ENCODE peak calls at places on chromosomes 13 and 19, in eight cellular contexts. N, I, X, Z, M, Q, S and H are unnamed samples.

GRCh38 chr13:67230243-67230773 is at the start of gene PCDH9:
- DNase-seq in Q (peak; percentile 83), N (peak; percentile 98), Z (peak; percentile 80), I (peak; percentile 94), S (peak; percentile 93), M (peak; percentile 96), X (peak; percentile 97), H (peak; percentile 78)

GRCh38 chr13:35478384-35479222 is 2.1 kb upstream of the MAB21L1 start:
- DNase-seq in M (no peak), S (no peak), X (no peak), I (no peak), N (no peak), Q (no peak), Z (no peak), H (no peak)

GRCh38 chr19:52336976-52337375 is 933 bp downstream of the ZNF610 start:
- DNase-seq in Q (no peak), S (no peak), I (no peak), X (no peak), Z (no peak), N (peak; percentile 15), M (no peak), H (no peak)

GRCh38 chr19:49588370-49589122 is 2.4 kb upstream of the PRR12 start:
- DNase-seq in S (no peak), I (peak; percentile 22), M (no peak), Z (no peak), N (no peak), Q (no peak), X (no peak), H (no peak)

GRCh38 chr19:51166846-51167490 is 24.9 kb downstream of the SIGLEC7 start:
- DNase-seq in Z (no peak), Q (no peak), I (peak; percentile 31), S (peak; percentile 67), X (no peak), M (no peak), N (no peak), H (no peak)

GRCh38 chr13:88031980-88032562 is 360.9 kb downstream of the SLITRK5 start:
- DNase-seq in M (no peak), Q (no peak), X (no peak), S (no peak), I (no peak), N (peak; percentile 60), Z (no peak), H (no peak)

GRCh38 chr13:41139296-41139966 is 6.8 kb upstream of the KBTBD6 start:
- DNase-seq in S (no peak), M (no peak), Q (peak; percentile 40), Z (no peak), I (no peak), N (peak; percentile 51), X (no peak), H (no peak)

GRCh38 chr19:34217952-34218817 is 36.2 kb upstream of the GARRE1 start:
- DNase-seq in Q (peak; percentile 74), S (no peak), Z (no peak), I (peak; percentile 45), M (no peak), N (peak; percentile 94), X (peak; percentile 98), H (peak; percentile 99)

GRCh38 chr19:50319156-50319555 is 10.0 kb downstream of the KCNC3 start:
- DNase-seq in M (no peak), S (no peak), X (no peak), I (no peak), N (no peak), Q (no peak), Z (no peak), H (no peak)

GRCh38 chr13:105340061-105340606 is 1195.3 kb downstream of the EFNB2 start:
- DNase-seq in Q (no peak), N (no peak), X (no peak), S (no peak), I (no peak), M (no peak), Z (no peak), H (no peak)

GRCh38 chr13:37769078-37769477 is 100.5 kb downstream of the TRPC4 start:
- DNase-seq in Q (no peak), M (no peak), S (no peak), I (no peak), X (no peak), N (no peak), Z (peak; percentile 2), H (no peak)

GRCh38 chr13:30805603-30806011 is 70.3 kb downstream of the ALOX5AP start:
- DNase-seq in M (no peak), X (no peak), Q (no peak), N (no peak), I (no peak), S (no peak), Z (peak; percentile 90), H (no peak)

GRCh38 chr19:49214701-49215100 is 57.1 kb downstream of the TRPM4 start:
- DNase-seq in I (no peak), Q (no peak), S (no peak), X (no peak), Z (no peak), M (no peak), N (no peak), H (no peak)

GRCh38 chr19:41882568-41883462 is at the start of gene ARHGEF1:
- DNase-seq in S (peak; percentile 76), X (no peak), Q (no peak), M (peak; percentile 74), Z (no peak), N (peak; percentile 18), I (peak; percentile 63), H (no peak)

GRCh38 chr19:49820125-49820524 is 2.0 kb downstream of the MED25 start:
- DNase-seq in M (no peak), Z (no peak), S (no peak), I (no peak), Q (no peak), X (no peak), N (no peak), H (no peak)

GRCh38 chr13:39538826-39539555 is 64.0 kb downstream of the LHFPL6 start:
- DNase-seq in N (peak; percentile 74), S (no peak), X (peak; percentile 40), I (no peak), M (no peak), Z (no peak), Q (no peak), H (peak; percentile 14)

DNA sequence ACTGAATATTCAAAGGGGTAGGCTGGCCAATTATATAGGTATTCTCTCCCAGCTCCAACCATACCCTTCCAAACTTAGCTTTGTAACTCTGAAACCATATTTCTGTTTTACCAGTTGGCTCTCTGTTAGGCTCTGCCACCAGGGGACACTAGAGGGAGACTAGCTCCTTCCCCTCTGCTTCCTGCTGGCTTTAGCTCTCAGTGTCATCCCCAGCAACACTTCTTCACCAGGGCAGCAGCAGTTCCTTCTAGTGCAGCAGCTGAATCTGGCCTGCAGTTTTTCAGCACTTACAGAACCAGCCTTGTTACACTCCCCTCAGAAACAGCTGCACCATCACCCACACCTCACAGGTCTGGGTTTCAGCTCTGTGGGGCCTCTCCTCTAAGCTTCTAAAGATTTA is 51.0 kb upstream of the DOCK9 start:
- DNase-seq in Q (no peak), M (no peak), Z (no peak), X (no peak), I (peak; percentile 27), S (no peak), N (no peak), H (no peak)
- TF ChIP-seq CTCF in Q (peak; percentile 20), M (peak; percentile 33), Z (peak; percentile 44), X (peak; percentile 56), I (peak; percentile 46), S (no peak), N (no peak), H (no peak)

GRCh38 chr13:52344108-52344507 is 61.9 kb downstream of the THSD1 start:
- DNase-seq in Z (no peak), S (no peak), M (no peak), I (no peak), X (no peak), Q (no peak), N (peak; percentile 47), H (peak; percentile 31)
- H3K4me3 ChIP-seq in Z (no peak overlapping the region), S (no peak overlapping the region), M (no peak overlapping the region), I (no peak overlapping the region), X (no peak overlapping the region), Q (no peak overlapping the region), N (peak overlapping the region; percentile 39), H (no peak overlapping the region)

GRCh38 chr19:30046522-30046921 is 104.5 kb downstream of the URI1 start:
- DNase-seq in S (no peak), X (peak; percentile 15), I (no peak), Z (no peak), Q (no peak), N (no peak), M (no peak), H (no peak)
- TF ChIP-seq CTCF in S (peak; percentile 30), X (peak; percentile 77), I (no peak), Z (peak; percentile 30), Q (peak; percentile 54), N (peak; percentile 42), M (peak; percentile 35), H (peak; percentile 42)

GRCh38 chr19:38861368-38861767 is 11.6 kb upstream of the HNRNPL start:
- DNase-seq in X (no peak), M (no peak), N (no peak), S (no peak), Z (no peak), I (no peak), Q (no peak), H (no peak)

GRCh38 chr19:38853214-38853613 is 3.4 kb upstream of the HNRNPL start:
- DNase-seq in N (no peak), M (no peak), X (no peak), S (no peak), I (no peak), Q (no peak), Z (no peak), H (no peak)

GRCh38 chr19:38852231-38853044 is 2.7 kb upstream of the HNRNPL start:
- DNase-seq in S (peak; percentile 74), M (peak; percentile 70), Q (no peak), N (peak; percentile 60), X (peak; percentile 43), Z (no peak), I (peak; percentile 75), H (no peak)

GRCh38 chr19:38851622-38852230 is 1.9 kb upstream of the HNRNPL start:
- DNase-seq in Z (peak; percentile 79), M (peak; percentile 96), X (peak; percentile 78), N (peak; percentile 90), S (peak; percentile 95), Q (no peak), I (peak; percentile 96), H (peak; percentile 62)

GRCh38 chr19:38856813-38857212 is 7.0 kb upstream of the HNRNPL start:
- DNase-seq in N (no peak), S (no peak), Z (no peak), X (no peak), Q (no peak), I (no peak), M (no peak), H (no peak)
- H3K4me3 ChIP-seq in N (no peak overlapping the region), S (no peak overlapping the region), Z (peak overlapping the region; percentile 56), X (no peak overlapping the region), Q (no peak overlapping the region), I (no peak overlapping the region), M (no peak overlapping the region), H (no peak overlapping the region)